ENCODE peak calls at places on chromosomes 7 and 10, in ten cellular contexts. One of them, this sample, is unnamed.

GRCh38 chr10:115503546-115503945 is 410.4 kb downstream of the ATRNL1 start:
- DNase-seq in HTR-8/SVneo: no peak
- DNase-seq in CD8-positive, alpha-beta memory T cell: no peak
- DNase-seq in cardiac fibroblast: no peak
- DNase-seq in stimulated activated CD8-positive, alpha-beta memory T cell treated with anti-CD3 and anti-CD28 coated beads, Interleukin-2, amount 100 ng/mL, for 1 hour: no peak
- DNase-seq in EL: no peak
- DNase-seq in suprapubic skin: no peak
- DNase-seq in NCI-H748 treated with DMSO at 0.1 percent for 48 hours: no peak
- DNase-seq in caudate nucleus: no peak
- DNase-seq in T-helper 1 cell: no peak
- DNase-seq in this sample: no peak

GRCh38 chr10:124989526-124989925 is 47.6 kb downstream of the ZRANB1 start:
- DNase-seq in HTR-8/SVneo: no peak
- DNase-seq in CD8-positive, alpha-beta memory T cell: no peak
- DNase-seq in cardiac fibroblast: peak
- DNase-seq in stimulated activated CD8-positive, alpha-beta memory T cell treated with anti-CD3 and anti-CD28 coated beads, Interleukin-2, amount 100 ng/mL, for 1 hour: no peak
- DNase-seq in EL: peak
- DNase-seq in suprapubic skin: no peak
- DNase-seq in NCI-H748 treated with DMSO at 0.1 percent for 48 hours: no peak
- DNase-seq in caudate nucleus: no peak
- DNase-seq in T-helper 1 cell: no peak
- DNase-seq in this sample: no peak

GRCh38 chr10:49743464-49744075 is 18.6 kb downstream of the OGDHL start:
- DNase-seq in HTR-8/SVneo: no peak
- DNase-seq in CD8-positive, alpha-beta memory T cell: no peak
- DNase-seq in cardiac fibroblast: no peak
- DNase-seq in stimulated activated CD8-positive, alpha-beta memory T cell treated with anti-CD3 and anti-CD28 coated beads, Interleukin-2, amount 100 ng/mL, for 1 hour: no peak
- DNase-seq in EL: no peak
- DNase-seq in suprapubic skin: no peak
- DNase-seq in NCI-H748 treated with DMSO at 0.1 percent for 48 hours: no peak
- DNase-seq in caudate nucleus: no peak
- DNase-seq in T-helper 1 cell: no peak
- DNase-seq in this sample: no peak

GRCh38 chr10:125555267-125555666 is 127.7 kb downstream of the TEX36 start:
- DNase-seq in HTR-8/SVneo: no peak
- DNase-seq in CD8-positive, alpha-beta memory T cell: no peak
- DNase-seq in cardiac fibroblast: no peak
- DNase-seq in stimulated activated CD8-positive, alpha-beta memory T cell treated with anti-CD3 and anti-CD28 coated beads, Interleukin-2, amount 100 ng/mL, for 1 hour: no peak
- DNase-seq in EL: no peak
- DNase-seq in suprapubic skin: no peak
- DNase-seq in NCI-H748 treated with DMSO at 0.1 percent for 48 hours: no peak
- DNase-seq in caudate nucleus: no peak
- DNase-seq in T-helper 1 cell: no peak
- DNase-seq in this sample: no peak

GRCh38 chr7:127478040-127478386 is 85.5 kb upstream of the ZNF800 start:
- DNase-seq in HTR-8/SVneo: no peak
- DNase-seq in CD8-positive, alpha-beta memory T cell: no peak
- DNase-seq in cardiac fibroblast: no peak
- DNase-seq in stimulated activated CD8-positive, alpha-beta memory T cell treated with anti-CD3 and anti-CD28 coated beads, Interleukin-2, amount 100 ng/mL, for 1 hour: no peak
- DNase-seq in EL: no peak
- DNase-seq in suprapubic skin: no peak
- DNase-seq in NCI-H748 treated with DMSO at 0.1 percent for 48 hours: no peak
- DNase-seq in caudate nucleus: no peak
- DNase-seq in T-helper 1 cell: no peak
- DNase-seq in this sample: no peak

GRCh38 chr7:19368540-19368939 is 223.3 kb upstream of the FERD3L start:
- DNase-seq in HTR-8/SVneo: no peak
- DNase-seq in CD8-positive, alpha-beta memory T cell: no peak
- DNase-seq in cardiac fibroblast: no peak
- DNase-seq in stimulated activated CD8-positive, alpha-beta memory T cell treated with anti-CD3 and anti-CD28 coated beads, Interleukin-2, amount 100 ng/mL, for 1 hour: no peak
- DNase-seq in EL: no peak
- DNase-seq in suprapubic skin: no peak
- DNase-seq in NCI-H748 treated with DMSO at 0.1 percent for 48 hours: no peak
- DNase-seq in caudate nucleus: no peak
- DNase-seq in T-helper 1 cell: no peak
- DNase-seq in this sample: no peak

GRCh38 chr7:28726563-28726962 is 231.6 kb downstream of the TRIL start:
- DNase-seq in HTR-8/SVneo: no peak
- DNase-seq in CD8-positive, alpha-beta memory T cell: no peak
- DNase-seq in cardiac fibroblast: no peak
- DNase-seq in stimulated activated CD8-positive, alpha-beta memory T cell treated with anti-CD3 and anti-CD28 coated beads, Interleukin-2, amount 100 ng/mL, for 1 hour: no peak
- DNase-seq in EL: no peak
- DNase-seq in suprapubic skin: no peak
- DNase-seq in NCI-H748 treated with DMSO at 0.1 percent for 48 hours: no peak
- DNase-seq in caudate nucleus: no peak
- DNase-seq in T-helper 1 cell: no peak
- DNase-seq in this sample: no peak

GRCh38 chr10:45515630-45516029 is 141.6 kb downstream of the ALOX5 start:
- DNase-seq in HTR-8/SVneo: no peak
- DNase-seq in CD8-positive, alpha-beta memory T cell: no peak
- DNase-seq in cardiac fibroblast: no peak
- DNase-seq in stimulated activated CD8-positive, alpha-beta memory T cell treated with anti-CD3 and anti-CD28 coated beads, Interleukin-2, amount 100 ng/mL, for 1 hour: no peak
- DNase-seq in EL: no peak
- DNase-seq in suprapubic skin: no peak
- DNase-seq in NCI-H748 treated with DMSO at 0.1 percent for 48 hours: no peak
- DNase-seq in caudate nucleus: no peak
- DNase-seq in T-helper 1 cell: no peak
- DNase-seq in this sample: no peak

GRCh38 chr10:62806246-62806645 is 1.7 kb downstream of the ADO start:
- DNase-seq in HTR-8/SVneo: no peak
- DNase-seq in CD8-positive, alpha-beta memory T cell: no peak
- DNase-seq in cardiac fibroblast: no peak
- DNase-seq in stimulated activated CD8-positive, alpha-beta memory T cell treated with anti-CD3 and anti-CD28 coated beads, Interleukin-2, amount 100 ng/mL, for 1 hour: no peak
- DNase-seq in EL: peak
- DNase-seq in suprapubic skin: no peak
- DNase-seq in NCI-H748 treated with DMSO at 0.1 percent for 48 hours: no peak
- DNase-seq in caudate nucleus: no peak
- DNase-seq in T-helper 1 cell: no peak
- DNase-seq in this sample: no peak

GRCh38 chr10:27995311-27995710 is 3.6 kb downstream of the ODAD2 start:
- DNase-seq in HTR-8/SVneo: no peak
- DNase-seq in CD8-positive, alpha-beta memory T cell: no peak
- DNase-seq in cardiac fibroblast: no peak
- DNase-seq in stimulated activated CD8-positive, alpha-beta memory T cell treated with anti-CD3 and anti-CD28 coated beads, Interleukin-2, amount 100 ng/mL, for 1 hour: no peak
- DNase-seq in EL: peak
- DNase-seq in suprapubic skin: no peak
- DNase-seq in NCI-H748 treated with DMSO at 0.1 percent for 48 hours: no peak
- DNase-seq in caudate nucleus: no peak
- DNase-seq in T-helper 1 cell: no peak
- DNase-seq in this sample: no peak

This sample was measured in dorsolateral prefrontal cortex.